ENCODE peak calls at places on chromosomes 3 and 15, in seven cellular contexts. W is breast epithelium; C is activated naive CD8-positive, alpha-beta T cell treated with anti-CD3 and anti-CD28 coated beads, Interleukin-2, amount 50 U/mL, for 24 hours; Z is stimulated activated CD8-positive, alpha-beta memory T cell treated with anti-CD3 and anti-CD28 coated beads, Interleukin-4, amount 100 ng/mL, for 24 hours; H is left colon; Q is psoas muscle; X is endothelial cell. M is an unnamed sample.

GRCh38 chr3:5036858-5037257 is 57.6 kb downstream of the BHLHE40 start:
- DNase-seq in W (no peak), C (no peak), Z (no peak), H (no peak), Q (no peak), X (no peak), M (no peak)

GRCh38 chr3:130820976-130821375 is 72.9 kb upstream of the ATP2C1 start:
- DNase-seq in W (no peak), C (no peak), Z (no peak), H (no peak), Q (no peak), X (no peak), M (no peak)

GRCh38 chr3:41169038-41169437 is 30.3 kb upstream of the CTNNB1 start:
- DNase-seq in W (no peak), C (no peak), Z (no peak), H (no peak), Q (no peak), X (no peak), M (no peak)

GRCh38 chr15:41647269-41647668 is 12.9 kb upstream of the MGA start:
- DNase-seq in W (no peak), C (no peak), Z (no peak), H (no peak), Q (no peak), X (no peak), M (no peak)

GRCh38 chr3:197550489-197550888 is 5.3 kb downstream of the BDH1 start:
- DNase-seq in W (no peak), C (no peak), Z (no peak), H (no peak), Q (no peak), X (no peak), M (no peak)

GRCh38 chr3:44825264-44825925 is 36.3 kb upstream of the TMEM42 start:
- DNase-seq in W (no peak), C (no peak), Z (no peak), H (no peak), Q (no peak), X (no peak), M (no peak)

GRCh38 chr15:83300826-83301225 is 16.4 kb upstream of the BNC1 start:
- DNase-seq in W (no peak), C (no peak), Z (no peak), H (no peak), Q (no peak), X (no peak), M (no peak)

GRCh38 chr3:17195192-17195611 is 310.4 kb downstream of the PLCL2 start:
- DNase-seq in W (no peak), C (peak; percentile 5), Z (no peak), H (peak; percentile 12), Q (no peak), X (no peak), M (peak; percentile 20)

GRCh38 chr3:155497930-155498647 is 204.6 kb upstream of the STRIT1 start:
- DNase-seq in W (no peak), C (no peak), Z (no peak), H (no peak), Q (no peak), X (no peak), M (no peak)

GRCh38 chr3:122513386-122514122 is 1.2 kb downstream of the KPNA1 start:
- DNase-seq in W (no peak), C (no peak), Z (no peak), H (no peak), Q (no peak), X (no peak), M (no peak)

GRCh38 chr15:85164841-85165466 is 183.3 kb downstream of the PDE8A start:
- DNase-seq in W (no peak), C (no peak), Z (no peak), H (no peak), Q (no peak), X (no peak), M (no peak)

GRCh38 chr15:69668049-69668705 is 215.6 kb downstream of the RPLP1 start:
- DNase-seq in W (no peak), C (no peak), Z (no peak), H (no peak), Q (no peak), X (no peak), M (peak; percentile 2)

GRCh38 chr3:146125946-146126345 is 35.0 kb downstream of the PLOD2 start:
- DNase-seq in W (no peak), C (no peak), Z (no peak), H (no peak), Q (no peak), X (no peak), M (no peak)

GRCh38 chr3:52633786-52634185 is 51.9 kb downstream of the PBRM1 start:
- DNase-seq in W (no peak), C (no peak), Z (no peak), H (no peak), Q (no peak), X (no peak), M (no peak)